ENCODE peak calls at places on chromosomes 4 and X, in six cellular contexts. V is fibroblast of the aortic adventitia, A is endodermal cell, P is AG10803, U is tibial nerve, M is epithelial cell of esophagus. Y is an unnamed sample.

GRCh38 chr4:88341227-88342192 is 37.1 kb upstream of the HERC6 start:
- DNase-seq in M (peak), U (no peak), V (peak), P (peak), A (no peak), Y (peak)

GRCh38 chr4:61320154-61320553 is 120.0 kb downstream of the ADGRL3 start:
- DNase-seq in V (no peak), M (peak), U (no peak), A (no peak), P (no peak), Y (peak)

GRCh38 chrX:119482497-119483480 is 14.5 kb downstream of the SLC25A5 start:
- DNase-seq in A (peak), U (peak), V (peak), P (peak), M (peak), Y (peak)

GRCh38 chrX:37825225-37825842 is 22.0 kb downstream of the DYNLT3 start:
- DNase-seq in V (peak), P (peak), U (peak), M (peak), A (peak), Y (peak)

GRCh38 chr4:125225806-125226205 is 88.9 kb upstream of the FAT4 start:
- DNase-seq in M (no peak), V (no peak), P (no peak), U (no peak), A (no peak), Y (peak)

GRCh38 chr4:109302366-109303140 is at the start of gene COL25A1:
- DNase-seq in U (no peak), V (peak), P (peak), A (peak), M (peak), Y (peak)

GRCh38 chrX:45621356-45622041 is 420.8 kb upstream of the DIPK2B start:
- DNase-seq in A (no peak), M (peak), P (peak), U (no peak), V (peak), Y (peak)

GRCh38 chr4:73984736-73985527 is 3.1 kb downstream of the PPBP start:
- DNase-seq in U (no peak), V (no peak), P (no peak), A (peak), M (peak), Y (no peak)

GRCh38 chrX:154918060-154918483 is 31.9 kb downstream of the F8A1 start:
- DNase-seq in V (peak), M (peak), A (peak), P (peak), U (peak), Y (peak)

GRCh38 chrX:150934453-150934852 is 36.0 kb upstream of the CD99L2 start:
- DNase-seq in M (peak), P (peak), A (peak), U (no peak), V (peak), Y (peak)

GRCh38 chrX:40734956-40735317 is 405 bp downstream of the MED14 start:
- DNase-seq in M (peak), U (no peak), P (peak), A (no peak), V (no peak), Y (peak)

GRCh38 chr4:157808796-157809408 is 363.9 kb downstream of the GASK1B start:
- DNase-seq in V (no peak), U (no peak), M (no peak), A (no peak), P (no peak), Y (no peak)

GRCh38 chr4:54232151-54232688 is 3.1 kb downstream of the PDGFRA start:
- DNase-seq in P (peak), A (no peak), U (no peak), M (no peak), V (peak), Y (peak)

GRCh38 chrX:40096395-40097091 is 1.2 kb downstream of the BCOR start:
- DNase-seq in A (peak), P (no peak), V (peak), M (no peak), U (no peak), Y (peak)

GRCh38 chr4:55069248-55069647 is 56.1 kb downstream of the KDR start:
- DNase-seq in P (peak), A (no peak), M (peak), U (no peak), V (peak), Y (peak)

GRCh38 chr4:2259036-2259540 is 2.8 kb downstream of the MXD4 start:
- DNase-seq in A (peak), P (no peak), M (no peak), V (no peak), U (peak), Y (no peak)

GRCh38 chr4:8198906-8199593 is at the start of gene SH3TC1:
- DNase-seq in P (peak), V (peak), U (peak), M (peak), A (no peak), Y (peak)

GRCh38 chrX:103688949-103689348 is 2.5 kb upstream of the MORF4L2 start:
- DNase-seq in M (peak), U (no peak), V (peak), P (peak), A (no peak), Y (peak)

GRCh38 chr4:23819041-23819511 is 70.8 kb downstream of the PPARGC1A start:
- DNase-seq in A (no peak), V (no peak), P (peak), M (no peak), U (no peak), Y (peak)

GRCh38 chrX:151359931-151360871 is 36.8 kb upstream of the VMA21 start:
- DNase-seq in V (peak), A (peak), U (no peak), M (peak), P (peak), Y (peak)

GRCh38 chr4:155999743-156000142 is 46.1 kb upstream of the CTSO start:
- DNase-seq in U (no peak), V (peak), P (no peak), M (no peak), A (peak), Y (peak)

GRCh38 chr4:95548738-95549245 is at the start of gene UNC5C:
- DNase-seq in A (peak), P (peak), V (peak), U (peak), M (peak), Y (peak)

GRCh38 chrX:47562615-47563243 is 1.7 kb downstream of the ARAF start:
- DNase-seq in M (peak), A (peak), V (peak), U (no peak), P (no peak), Y (peak)

GRCh38 chr4:29581469-29581868 is 1138.7 kb upstream of the PCDH7 start:
- DNase-seq in M (no peak), V (peak), P (no peak), U (no peak), A (no peak), Y (no peak)

GRCh38 chr4:181264908-181265307 is 978.3 kb upstream of the TENM3 start:
- DNase-seq in M (no peak), V (no peak), U (no peak), P (no peak), A (peak), Y (no peak)

GRCh38 chrX:147884958-147885357 is 26.8 kb upstream of the FMR1 start:
- DNase-seq in M (peak), P (peak), A (no peak), V (no peak), U (no peak), Y (peak)

GRCh38 chr4:1806596-1807257 is 13.6 kb downstream of the FGFR3 start:
- DNase-seq in P (no peak), U (no peak), A (no peak), M (no peak), V (no peak), Y (no peak)

GRCh38 chr4:23135792-23136645 is 443.3 kb downstream of the GBA3 start:
- DNase-seq in A (no peak), U (no peak), V (peak), P (peak), M (peak), Y (peak)

GRCh38 chr4:145623831-145624230 is 4.6 kb downstream of the MMAA start:
- DNase-seq in M (peak), A (no peak), U (no peak), V (peak), P (peak), Y (peak)

GRCh38 chrX:81195712-81196111 is 6.0 kb downstream of the HMGN5 start:
- DNase-seq in M (peak), U (peak), V (peak), A (peak), P (peak), Y (peak)
- TF ChIP-seq CTCF in M (peak), U (peak), V (peak), A (peak), P (peak), Y (peak)

GRCh38 chr4:3385719-3386440 is 55.9 kb upstream of the HGFAC start:
- DNase-seq in M (peak), P (no peak), U (no peak), V (no peak), A (peak), Y (no peak)
- H3K4me3 ChIP-seq in M (peak), P (no peak), U (no peak), V (no peak), A (no peak), Y (no peak)

DNA sequence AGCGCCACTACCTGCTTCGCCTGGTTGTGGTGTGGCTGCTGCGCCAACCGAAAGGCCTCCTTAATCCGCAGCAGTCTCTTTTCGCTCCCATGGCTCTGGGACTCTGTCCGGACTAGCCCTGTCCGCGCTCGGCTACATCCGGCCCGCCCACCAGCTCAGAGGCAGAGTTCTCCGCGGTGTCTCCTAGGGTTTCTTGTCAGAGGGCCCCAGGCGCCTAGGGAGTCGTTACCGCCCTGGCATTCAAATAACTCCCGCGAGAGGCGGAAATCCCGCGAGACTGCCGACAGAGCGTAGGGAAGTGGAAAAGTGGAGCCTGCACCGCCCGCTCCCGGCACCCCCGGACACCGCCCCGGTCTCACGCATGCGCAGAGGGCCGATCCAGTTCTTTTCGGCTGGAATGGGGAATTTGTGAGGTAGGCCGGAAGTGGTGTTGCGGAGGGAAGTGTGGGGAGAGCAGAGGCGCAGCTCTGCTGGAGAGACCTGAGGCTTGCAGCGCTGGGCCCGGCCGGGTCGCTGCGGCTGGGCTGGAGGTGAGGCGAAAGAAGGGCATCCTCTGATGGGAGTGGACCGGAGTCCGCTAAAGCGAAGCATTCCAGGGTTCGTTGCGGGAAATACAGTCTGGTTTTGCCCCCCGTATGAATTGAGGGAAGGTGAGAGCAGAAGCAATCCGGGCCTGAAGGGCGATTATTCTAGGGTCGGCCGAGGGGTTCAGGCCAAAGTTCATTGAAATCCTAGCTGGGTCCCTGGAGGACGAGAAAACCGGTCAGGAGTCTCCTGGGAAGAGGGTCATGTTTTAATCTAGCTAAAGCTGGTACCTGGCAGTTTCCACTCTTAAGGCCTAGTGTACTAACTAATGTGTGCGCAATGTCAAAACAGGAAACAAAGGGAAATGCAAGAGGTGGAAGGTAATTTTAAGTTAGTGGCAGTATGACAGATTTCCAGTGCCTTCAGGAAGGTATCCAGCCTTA is at the start of gene FAM200B:
- DNase-seq in A (peak), P (peak), U (peak), V (peak), M (peak), Y (peak)
- TF ChIP-seq CTCF in A (peak), P (no peak), U (no peak), V (peak), M (no peak), Y (peak)

DNA sequence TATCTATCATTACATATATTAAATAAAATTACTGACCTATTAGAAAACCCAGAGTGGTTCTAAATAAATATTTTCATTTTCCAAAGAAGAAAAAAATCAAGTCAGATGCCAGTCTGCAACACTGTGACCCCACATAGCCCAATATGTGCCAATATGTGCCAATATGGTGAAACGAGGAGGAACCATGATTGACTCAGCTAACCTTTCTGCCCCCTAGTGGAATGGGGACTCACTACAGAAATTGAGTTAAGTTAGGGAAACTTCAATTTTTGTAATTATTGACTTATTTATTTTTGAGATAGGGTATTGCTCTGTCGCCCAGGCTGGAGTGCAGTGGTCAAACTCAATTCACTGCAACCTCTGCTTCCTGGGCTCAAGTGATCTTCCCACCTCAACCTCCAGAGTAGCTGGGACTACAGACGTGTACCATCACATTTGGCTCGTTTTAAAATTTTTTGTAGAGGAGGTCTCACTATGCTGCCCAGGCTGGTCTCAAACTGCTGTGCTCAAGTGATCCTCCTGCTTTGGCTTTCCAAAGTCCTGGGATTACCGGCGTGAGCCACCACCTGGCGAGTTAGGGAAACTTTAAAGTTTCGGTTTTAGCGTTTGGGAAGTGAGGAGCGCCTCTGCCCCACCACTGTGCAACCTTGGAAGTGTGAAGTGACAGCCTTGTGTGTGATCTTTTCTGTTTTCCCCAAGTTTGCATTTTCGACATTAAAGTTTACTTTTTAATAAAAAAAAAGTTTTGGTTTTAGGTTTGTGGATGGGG is 116.8 kb upstream of the SHISA3 start:
- DNase-seq in P (peak), A (peak), M (peak), V (peak), U (no peak), Y (peak)
- H3K4me3 ChIP-seq in P (no peak), A (no peak), M (no peak), V (no peak), U (no peak), Y (no peak)

GRCh38 chr4:168511780-168512467 is 15.1 kb downstream of the PALLD start:
- DNase-seq in M (no peak), U (no peak), V (no peak), A (no peak), P (no peak), Y (no peak)
- TF ChIP-seq CTCF in M (no peak), U (no peak), V (no peak), A (no peak), P (no peak), Y (no peak)

DNA sequence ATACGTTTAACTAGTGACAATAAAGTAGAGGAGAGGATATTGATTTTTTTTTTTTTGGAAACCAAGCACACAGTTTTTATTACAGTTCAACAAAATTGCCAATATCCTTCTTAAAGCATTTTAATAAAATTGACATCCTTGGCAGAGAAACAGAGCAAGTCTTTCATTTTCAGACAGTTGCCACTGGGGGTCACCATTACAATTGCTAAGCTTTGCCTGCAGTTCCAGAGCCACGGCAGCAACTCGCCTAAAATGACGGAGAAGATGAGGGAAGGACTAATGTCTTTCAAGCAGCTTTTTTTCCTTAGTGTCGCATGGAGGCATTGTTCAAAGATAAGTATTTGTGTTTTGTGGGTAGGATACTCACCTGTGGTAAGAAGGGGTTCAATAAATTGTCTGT is 507.8 kb upstream of the ARX start:
- DNase-seq in P (peak), V (peak), U (no peak), M (peak), A (peak), Y (peak)
- H3K4me3 ChIP-seq in P (no peak), V (no peak), U (no peak), M (no peak), A (no peak), Y (no peak)

DNA sequence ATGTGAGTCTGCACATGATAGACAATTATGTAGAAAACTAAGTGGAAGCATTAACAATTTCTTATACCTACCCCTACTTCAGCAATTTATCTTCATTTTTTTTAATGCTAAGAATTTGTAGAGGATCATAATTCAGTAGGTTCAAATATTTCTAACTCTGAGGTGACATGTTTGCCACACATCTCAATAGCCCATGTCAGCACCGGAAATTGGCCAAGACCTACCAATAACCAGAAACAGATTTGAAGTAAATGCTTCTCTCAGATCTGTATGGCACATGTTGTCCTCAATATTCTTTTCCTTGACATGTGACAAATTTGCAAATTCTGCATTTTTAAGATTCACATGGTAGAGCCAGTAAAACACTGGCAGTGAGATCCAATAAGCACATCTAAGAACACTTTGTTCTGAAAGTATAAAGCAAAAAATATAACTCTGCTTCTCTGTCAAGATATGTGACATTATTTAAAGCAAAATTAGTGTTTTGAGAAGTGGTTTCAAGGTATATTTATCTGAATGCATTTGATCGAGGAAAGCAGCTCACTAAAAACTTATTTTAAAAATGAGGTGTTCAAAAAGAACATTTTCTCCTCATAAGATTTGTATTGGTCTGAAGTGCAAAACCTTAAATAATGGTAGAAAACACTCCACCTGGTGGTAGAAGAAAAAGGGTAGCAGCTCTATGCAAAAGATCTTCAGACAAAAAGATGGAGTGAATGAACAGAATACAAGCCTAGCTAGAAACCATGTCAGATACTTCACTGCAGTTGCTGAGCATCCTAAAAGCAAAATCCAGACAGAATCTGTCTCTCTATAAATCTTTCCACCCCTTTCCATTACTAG is 513.9 kb upstream of the FAM241A start:
- DNase-seq in V (peak), A (no peak), P (peak), M (peak), U (no peak), Y (peak)
- TF ChIP-seq CTCF in V (peak), A (peak), P (peak), M (peak), U (no peak), Y (peak)